ENCODE peak calls at places on chromosomes 13 and 19, in eight cellular contexts. A is thyroid gland, U is upper lobe of left lung, F is right lobe of liver, D is endothelial cell of umbilical vein, L is tibial nerve, S is A549, J is IMR-90. B is an unnamed sample.

GRCh38 chr19:43467730-43468129 is 2.3 kb upstream of the LYPD3 start:
- DNase-seq in A (no peak), U (no peak), F (no peak), D (peak; percentile 15), L (no peak), S (no peak), J (peak; percentile 70), B (no peak)

GRCh38 chr19:4343056-4343844 is at the start of gene MPND:
- DNase-seq in A (peak; percentile 93), U (peak; percentile 95), F (peak; percentile 96), D (peak; percentile 83), L (peak; percentile 90), S (peak; percentile 47), J (peak; percentile 64), B (peak; percentile 95)

GRCh38 chr13:76759877-76760276 is 126.3 kb downstream of the KCTD12 start:
- DNase-seq in A (no peak), U (no peak), F (no peak), D (no peak), L (no peak), S (no peak), J (peak; percentile 18), B (no peak)

GRCh38 chr13:79593611-79594275 is 112.8 kb downstream of the NDFIP2 start:
- DNase-seq in A (no peak), U (no peak), F (no peak), D (no peak), L (no peak), S (no peak), J (peak; percentile 11), B (no peak)

GRCh38 chr19:40745402-40745780 is 4.9 kb downstream of the ACTMAP start:
- DNase-seq in A (no peak), U (no peak), F (no peak), D (peak; percentile 37), L (no peak), S (no peak), J (peak; percentile 63), B (no peak)

GRCh38 chr13:45341799-45342584 is 1.0 kb upstream of the TPT1 start:
- DNase-seq in A (peak; percentile 35), U (peak; percentile 72), F (peak; percentile 55), D (no peak), L (peak; percentile 29), S (no peak), J (no peak), B (peak; percentile 83)

GRCh38 chr19:16922949-16923348 is 34.1 kb downstream of the F2RL3 start:
- DNase-seq in A (no peak), U (no peak), F (no peak), D (no peak), L (no peak), S (no peak), J (no peak), B (no peak)

GRCh38 chr19:40348961-40349507 is 539 bp downstream of the PLD3 start:
- DNase-seq in A (no peak), U (peak; percentile 28), F (no peak), D (peak; percentile 55), L (no peak), S (peak; percentile 89), J (peak; percentile 52), B (no peak)

GRCh38 chr13:44470623-44471562 is 97.3 kb downstream of the SERP2 start:
- DNase-seq in A (no peak), U (no peak), F (no peak), D (peak; percentile 46), L (no peak), S (no peak), J (peak; percentile 40), B (no peak)

GRCh38 chr13:110294146-110294545 is 12.8 kb downstream of the COL4A1 start:
- DNase-seq in A (no peak), U (no peak), F (no peak), D (no peak), L (no peak), S (no peak), J (no peak), B (peak; percentile 67)

GRCh38 chr19:14516048-14516534 is 2.1 kb downstream of the DNAJB1 start:
- DNase-seq in A (no peak), U (peak; percentile 57), F (peak; percentile 37), D (no peak), L (no peak), S (no peak), J (no peak), B (no peak)
- H3K4me3 ChIP-seq in A (peak overlapping the region; percentile 99), U (peak overlapping the region; percentile 85), F (peak overlapping the region; percentile 86), D (peak overlapping the region; percentile 85), L (peak overlapping the region; percentile 89), S (peak overlapping the region; percentile 100), J (peak overlapping the region; percentile 3), B (peak overlapping the region; percentile 93)

GRCh38 chr19:37699057-37699456 is 20.5 kb downstream of the ZNF607 start:
- DNase-seq in A (no peak), U (no peak), F (no peak), D (no peak), L (no peak), S (no peak), J (peak; percentile 8), B (no peak)
- H3K9me3 ChIP-seq in A (no peaks in the 10 kb centered on the region), U (peaks cover 30% of the 10 kb centered on the region), F (no peaks in the 10 kb centered on the region), D (peaks cover 2% of the 10 kb centered on the region), L (peaks cover 78% of the 10 kb centered on the region), S (peaks cover 99% of the 10 kb centered on the region), J (peaks cover 21% of the 10 kb centered on the region), B (no peaks in the 10 kb centered on the region)

GRCh38 chr13:113208424-113209335 is at the start of gene PCID2:
- DNase-seq in A (peak; percentile 87), U (peak; percentile 90), F (peak; percentile 91), D (peak; percentile 85), L (peak; percentile 76), S (peak; percentile 68), J (peak; percentile 84), B (peak; percentile 95)
- TF ChIP-seq POLR2A in A (no peak), U (peak; percentile 87), F (peak; percentile 82), D (peak; percentile 78), L (peak; percentile 69), S (peak; percentile 66), J (no peak), B (peak; percentile 71)

GRCh38 chr13:34155931-34156607 is 338.1 kb downstream of the RFC3 start:
- DNase-seq in A (no peak), U (no peak), F (no peak), D (peak; percentile 73), L (no peak), S (no peak), J (peak; percentile 39), B (no peak)
- H3K4me3 ChIP-seq in A (no peak overlapping the region), U (no peak overlapping the region), F (no peak overlapping the region), D (peak overlapping the region; percentile 44), L (no peak overlapping the region), S (peak overlapping the region; percentile 28), J (no peak overlapping the region), B (no peak overlapping the region)

DNA sequence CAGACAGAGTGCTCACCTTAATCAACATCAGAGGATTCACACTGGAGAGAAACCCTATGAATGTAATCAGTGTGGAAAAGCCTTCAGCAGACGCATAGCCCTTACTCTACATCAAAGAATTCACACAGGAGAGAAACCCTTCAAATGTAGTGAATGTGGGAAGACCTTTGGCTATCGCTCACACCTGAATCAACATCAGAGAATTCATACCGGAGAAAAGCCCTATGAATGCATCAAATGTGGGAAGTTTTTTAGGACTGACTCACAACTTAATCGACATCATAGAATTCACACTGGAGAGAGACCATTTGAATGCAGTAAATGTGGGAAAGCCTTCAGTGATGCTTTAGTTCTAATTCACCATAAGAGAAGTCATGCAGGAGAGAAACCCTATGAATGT is 18.3 kb downstream of the ZNF527 start:
- DNase-seq in A (no peak), U (no peak), F (no peak), D (no peak), L (no peak), S (no peak), J (no peak), B (no peak)
- H3K9me3 ChIP-seq in A (peaks cover 23% of the 10 kb centered on the region), U (peaks cover 93% of the 10 kb centered on the region), F (peaks cover 49% of the 10 kb centered on the region), D (peaks cover 21% of the 10 kb centered on the region), L (peaks cover 100% of the 10 kb centered on the region), S (peaks cover 100% of the 10 kb centered on the region), J (peaks cover 55% of the 10 kb centered on the region), B (peaks cover 62% of the 10 kb centered on the region)

DNA sequence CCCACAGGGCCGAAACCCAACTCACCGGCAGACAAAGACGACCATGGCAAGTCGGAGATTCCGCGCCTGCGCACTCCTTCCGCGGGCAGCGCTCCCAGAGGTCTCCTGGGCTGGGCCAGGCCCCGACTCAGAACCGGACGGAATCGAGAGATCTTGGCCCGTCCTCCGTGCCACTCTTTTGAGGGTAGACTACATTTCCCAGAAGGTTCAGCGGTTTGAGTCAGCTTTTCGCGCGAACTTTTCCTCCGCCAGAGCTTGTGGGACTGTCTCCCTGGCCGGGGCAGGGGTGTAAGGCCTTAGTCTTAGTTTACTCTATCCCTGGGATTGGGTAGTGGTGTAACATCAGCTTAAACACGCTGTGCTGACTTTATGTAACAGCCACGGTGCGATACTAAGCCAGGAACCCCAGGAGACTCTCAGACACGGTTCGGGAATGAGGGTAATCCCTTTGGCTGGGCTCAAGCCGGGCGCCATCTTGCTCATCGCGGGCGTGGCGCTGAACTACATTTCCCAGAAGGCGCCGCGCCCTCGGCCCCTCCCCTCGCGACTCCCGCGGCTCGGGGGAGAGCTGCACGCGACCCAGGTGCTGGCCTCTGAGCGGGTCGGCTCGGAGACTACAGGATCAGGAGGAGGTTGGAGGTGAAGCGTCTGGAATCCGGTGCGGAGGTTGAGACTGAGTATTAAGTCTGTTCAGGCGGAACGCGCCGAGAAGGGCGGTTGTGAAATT is at the start of gene ZNF260:
- DNase-seq in A (peak; percentile 98), U (peak; percentile 98), F (peak; percentile 97), D (peak; percentile 98), L (peak; percentile 89), S (peak; percentile 97), J (peak; percentile 97), B (peak; percentile 98)
- TF ChIP-seq POLR2A in A (no peak), U (no peak), F (peak; percentile 63), D (peak; percentile 86), L (peak; percentile 57), S (peak; percentile 86), J (peak; percentile 70), B (no peak)

DNA sequence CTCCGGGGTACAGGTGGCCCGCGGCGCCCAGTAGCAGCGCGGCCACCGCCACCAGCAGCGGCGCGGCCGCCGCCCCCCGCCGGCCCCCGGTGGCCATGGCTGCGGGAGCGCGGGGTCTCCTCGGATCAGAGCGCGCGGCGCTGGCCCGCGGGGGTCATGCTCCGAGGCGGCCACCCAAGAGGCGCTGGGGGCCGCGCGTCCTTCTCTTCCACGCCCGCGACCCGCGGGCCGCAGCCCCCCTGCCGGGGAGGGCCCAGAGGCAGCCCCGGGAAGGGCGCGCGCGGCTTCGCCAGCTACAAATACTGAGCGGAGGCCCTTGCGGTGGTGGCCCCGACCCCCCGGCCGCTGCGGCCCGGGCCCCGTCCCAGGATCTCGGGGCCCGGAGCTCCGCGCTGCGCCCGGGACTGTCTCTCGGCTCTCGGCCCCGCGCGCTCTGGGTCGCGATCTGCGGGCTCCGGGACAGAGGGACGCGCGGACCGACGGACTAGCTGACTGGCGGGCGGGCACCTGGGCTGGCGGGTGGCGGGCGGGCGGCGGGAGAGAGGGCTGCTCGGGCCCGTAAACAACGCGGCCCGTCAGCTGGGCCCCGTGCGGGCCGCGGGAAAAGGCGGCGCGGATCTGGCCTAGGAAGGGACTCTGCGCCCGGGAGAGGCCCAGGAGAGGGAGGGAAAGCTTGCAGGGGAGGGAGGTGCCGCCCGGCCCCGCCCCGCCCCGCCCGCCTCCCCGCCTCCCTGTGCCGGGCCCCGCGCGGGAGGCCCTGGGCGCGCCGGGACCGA is at the start of gene INSR:
- DNase-seq in A (peak; percentile 86), U (peak; percentile 84), F (peak; percentile 88), D (peak; percentile 90), L (peak; percentile 79), S (peak; percentile 81), J (peak; percentile 84), B (peak; percentile 95)
- H3K4me3 ChIP-seq in A (peak within 1 kb of the TSS; percentile 98), U (peak within 1 kb of the TSS; percentile 85), F (peak within 1 kb of the TSS; percentile 96), D (peak within 1 kb of the TSS; percentile 42), L (peak within 1 kb of the TSS; percentile 92), S (peak within 1 kb of the TSS; percentile 90), J (peak within 1 kb of the TSS; percentile 59), B (peak within 1 kb of the TSS; percentile 87)